ENCODE peak calls at places on chromosomes 16 and 17, in eight cellular contexts. N is right lobe of liver, A is body of pancreas, Y is IMR-90, B is breast epithelium, M is ovary, L is testis, X is transverse colon. J is an unnamed sample.
A peak's percentile ranks its signal among the peaks of the same experiment; 100 is the strongest.

GRCh38 chr16:1772362-1772907 is at the start of gene EME2:
- DNase-seq in M (no peak), B (no peak), L (no peak), N (no peak), A (no peak), X (peak; percentile 58), Y (peak; percentile 33), J (no peak)

GRCh38 chr16:57736419-57737281 is 1.1 kb downstream of the KATNB1 start:
- DNase-seq in L (peak; percentile 71), M (no peak), A (peak; percentile 54), N (no peak), X (peak; percentile 55), Y (peak; percentile 87), B (no peak), J (no peak)

GRCh38 chr16:87431926-87432325 is 39.8 kb downstream of the MAP1LC3B start:
- DNase-seq in A (peak; percentile 26), X (no peak), L (no peak), M (no peak), Y (peak; percentile 94), B (no peak), N (no peak), J (no peak)

GRCh38 chr17:82690786-82691489 is 7.6 kb downstream of the RAB40B start:
- DNase-seq in B (no peak), M (no peak), A (no peak), Y (no peak), X (no peak), N (no peak), L (peak; percentile 48), J (no peak)

GRCh38 chr17:9635340-9635739 is 10.0 kb upstream of the USP43 start:
- DNase-seq in Y (no peak), A (no peak), M (no peak), B (no peak), X (no peak), N (no peak), L (no peak), J (no peak)

GRCh38 chr17:38691154-38691553 is 13.9 kb upstream of the MLLT6 start:
- DNase-seq in N (no peak), M (no peak), L (no peak), Y (no peak), X (no peak), B (no peak), A (no peak), J (no peak)

GRCh38 chr16:80355335-80355734 is 185.5 kb upstream of the DYNLRB2 start:
- DNase-seq in Y (no peak), M (no peak), A (no peak), N (no peak), B (no peak), L (no peak), X (no peak), J (no peak)

GRCh38 chr17:17964710-17965109 is 7.5 kb downstream of the TOM1L2 start:
- DNase-seq in N (no peak), Y (no peak), B (no peak), M (no peak), L (no peak), A (no peak), X (no peak), J (no peak)

GRCh38 chr16:11972128-11972527 is 4.4 kb upstream of the SNX29 start:
- DNase-seq in Y (no peak), A (peak; percentile 16), B (no peak), M (no peak), L (peak; percentile 56), N (no peak), X (no peak), J (no peak)

GRCh38 chr17:3755335-3756030 is 31.8 kb downstream of the HASPIN start:
- DNase-seq in M (no peak), N (no peak), A (peak; percentile 18), B (no peak), X (no peak), Y (no peak), L (peak; percentile 26), J (no peak)
- H3K4me3 ChIP-seq in M (no peak overlapping the region), N (peak overlapping the region; percentile 49), A (peak overlapping the region; percentile 44), B (peak overlapping the region; percentile 68), X (peak overlapping the region; percentile 60), Y (no peak overlapping the region), L (peak overlapping the region; percentile 24), J (no peak overlapping the region)

GRCh38 chr17:73290399-73291259 is 21.2 kb downstream of the CDC42EP4 start:
- DNase-seq in X (no peak), B (no peak), A (peak; percentile 54), Y (no peak), N (no peak), L (no peak), M (no peak), J (no peak)
- H3K4me1 ChIP-seq in X (peaks cover 97% of the 10 kb centered on the region), B (peaks cover 74% of the 10 kb centered on the region), A (peaks cover 100% of the 10 kb centered on the region), Y (peaks cover 46% of the 10 kb centered on the region), N (peaks cover 88% of the 10 kb centered on the region), L (peaks cover 87% of the 10 kb centered on the region), M (peaks cover 69% of the 10 kb centered on the region), J (peaks cover 30% of the 10 kb centered on the region)

DNA sequence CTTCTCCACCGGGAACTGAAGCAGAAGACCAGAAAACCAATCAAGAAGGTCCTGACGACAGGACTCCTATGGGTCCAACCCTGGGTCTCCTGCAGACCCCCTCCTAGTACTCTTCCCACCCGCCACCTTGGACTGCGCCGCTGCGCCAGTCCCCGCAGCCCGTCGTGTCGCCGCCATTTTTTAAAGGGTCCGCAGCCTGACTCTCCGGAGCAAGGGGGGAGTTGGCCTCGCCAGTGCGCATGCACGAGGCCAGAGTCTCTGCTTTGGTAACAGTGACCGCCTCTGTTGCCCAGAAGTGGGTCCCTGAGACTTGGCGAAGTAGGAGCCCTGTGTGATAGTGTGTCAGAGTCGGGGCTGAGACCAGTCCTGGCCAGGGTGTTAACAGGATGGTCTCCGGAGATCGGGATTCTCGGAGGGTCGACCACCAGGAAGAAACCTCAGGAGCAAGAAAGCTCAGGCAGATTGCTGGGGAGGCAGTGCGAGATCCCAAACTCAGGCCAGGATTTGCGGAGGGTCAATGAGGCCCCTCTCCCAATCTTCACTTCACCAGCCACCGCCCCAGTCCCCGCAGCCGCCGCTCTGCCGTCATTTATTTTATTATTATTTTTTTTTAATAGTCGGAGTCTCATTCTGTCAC is 612.5 kb downstream of the KCNJ18 start:
- DNase-seq in B (no peak), X (no peak), L (peak; percentile 45), Y (no peak), A (no peak), N (no peak), M (no peak), J (no peak)
- TF ChIP-seq POLR2A in B (no peak), X (no peak), L (no peak), Y (no peak), A (no peak), N (no peak), M (no peak), J (no peak)

DNA sequence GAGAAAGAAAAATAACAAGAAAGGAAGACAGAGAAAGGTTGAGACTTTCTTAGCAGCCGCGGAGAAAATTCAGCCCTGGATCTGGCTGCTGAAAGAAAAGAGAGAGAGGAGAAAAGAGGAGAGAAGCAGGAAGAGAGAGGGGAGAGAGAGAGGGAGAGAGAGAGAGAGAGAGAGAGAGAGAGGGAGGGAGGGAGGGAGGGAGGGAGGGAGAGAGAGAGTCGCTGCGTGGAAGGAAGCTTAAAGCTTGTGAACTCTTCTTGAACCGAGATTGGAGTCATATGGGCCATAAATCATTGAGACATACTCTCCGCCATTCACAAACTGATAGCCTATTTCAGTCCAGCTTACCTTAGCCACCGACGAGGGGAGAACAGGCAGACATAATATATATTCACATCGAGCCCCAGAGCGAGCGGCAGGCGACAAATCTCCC is 10.3 kb upstream of the HOXB2 start:
- DNase-seq in B (no peak), X (no peak), L (no peak), N (no peak), M (no peak), Y (peak; percentile 99), A (no peak), J (peak; percentile 45)
- H3K4me3 ChIP-seq in B (peak overlapping the region; percentile 68), X (peak overlapping the region; percentile 54), L (peak overlapping the region; percentile 21), N (no peak overlapping the region), M (peak overlapping the region; percentile 42), Y (peak overlapping the region; percentile 48), A (no peak overlapping the region), J (peak overlapping the region; percentile 35)

GRCh38 chr17:29728490-29728889 is 105.8 kb upstream of the CORO6 start:
- DNase-seq in A (no peak), Y (no peak), L (no peak), M (no peak), B (no peak), X (no peak), N (no peak), J (no peak)
- H3K4me1 ChIP-seq in A (no peaks in the 10 kb centered on the region), Y (peaks cover 11% of the 10 kb centered on the region), L (no peaks in the 10 kb centered on the region), M (no peaks in the 10 kb centered on the region), B (no peaks in the 10 kb centered on the region), X (peaks cover 27% of the 10 kb centered on the region), N (no peaks in the 10 kb centered on the region), J (no peaks in the 10 kb centered on the region)

DNA sequence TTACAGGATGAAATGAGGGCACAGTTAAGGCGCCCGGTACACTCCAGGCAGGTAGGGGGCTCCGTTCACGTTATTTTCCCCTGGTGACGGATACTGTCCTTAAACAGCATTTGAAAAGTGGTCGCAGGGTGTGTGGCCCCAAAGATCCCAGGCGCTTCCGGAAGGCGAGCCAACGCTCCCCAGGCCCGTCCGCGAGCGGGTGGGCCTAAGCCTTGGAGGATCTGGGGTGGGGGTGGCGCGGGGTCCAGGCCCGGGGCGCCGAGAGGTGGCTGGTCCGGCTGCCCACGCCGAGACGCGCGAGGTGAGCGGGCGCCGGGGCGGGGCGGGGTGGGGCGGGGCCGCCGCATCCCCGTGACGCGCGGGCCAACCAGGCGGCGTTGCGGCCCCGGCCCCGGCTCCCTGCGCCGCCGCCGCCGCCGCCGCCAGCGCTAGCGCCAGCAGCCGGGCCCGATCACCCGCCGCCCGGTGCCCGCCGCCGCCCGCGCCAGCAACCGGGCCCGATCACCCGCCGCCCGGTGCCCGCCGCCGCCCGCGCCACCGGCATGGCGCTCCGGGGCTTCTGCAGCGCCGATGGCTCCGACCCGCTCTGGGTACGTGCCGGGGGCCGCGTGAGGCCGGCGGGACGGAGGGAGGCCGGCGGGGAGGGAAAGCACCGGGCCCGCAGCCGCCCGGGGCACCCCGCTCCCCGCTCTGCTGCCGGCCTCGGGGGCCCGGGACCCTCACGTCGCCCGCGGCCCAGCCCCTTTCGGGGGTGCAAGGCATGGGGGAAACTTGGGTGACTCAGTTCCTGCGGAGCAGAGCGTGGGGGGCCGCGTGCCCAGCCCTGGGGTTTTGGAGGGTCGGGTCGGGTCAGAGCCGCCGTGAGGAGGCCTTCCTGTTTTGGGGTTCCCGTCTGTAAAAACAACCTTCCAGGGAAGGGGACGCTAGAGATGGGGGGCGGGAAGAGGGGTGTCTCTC is at the start of gene ABCC1:
- DNase-seq in L (peak; percentile 49), M (peak; percentile 40), X (peak; percentile 57), B (no peak), Y (no peak), A (peak; percentile 38), N (peak; percentile 49), J (peak; percentile 39)
- TF ChIP-seq POLR2A in L (no peak), M (no peak), X (no peak), B (no peak), Y (no peak), A (no peak), N (no peak), J (no peak)

GRCh38 chr16:28820016-28820415 is 2.8 kb upstream of the ATXN2L start:
- DNase-seq in Y (no peak), A (no peak), B (no peak), X (peak; percentile 68), M (peak; percentile 45), L (no peak), N (peak; percentile 66), J (no peak)
- H3K4me3 ChIP-seq in Y (no peak overlapping the region), A (no peak overlapping the region), B (no peak overlapping the region), X (no peak overlapping the region), M (no peak overlapping the region), L (no peak overlapping the region), N (no peak overlapping the region), J (no peak overlapping the region)

J was measured in uterus.